ENCODE peak calls at places on chromosomes 6 and 20, in seven cellular contexts. F is mesendoderm, H is neuronal stem cell, G is H1, R is mesenchymal stem cell, K is IMR-90, Z is trophoblast cell. N is an unnamed sample.

GRCh38 chr20:19835533-19836222 is 77.6 kb downstream of the RIN2 start:
- DNase-seq in F (peak), H (no peak), G (no peak), R (no peak), K (no peak), Z (peak), N (no peak)

GRCh38 chr6:142881771-142882170 is 63.2 kb downstream of the HIVEP2 start:
- DNase-seq in F (peak), H (no peak), G (no peak), R (peak), K (peak), Z (peak), N (no peak)

GRCh38 chr20:16615199-16615598 is 42.0 kb upstream of the KIF16B start:
- DNase-seq in F (no peak), H (no peak), G (no peak), R (peak), K (peak), Z (no peak), N (no peak)

GRCh38 chr20:49594143-49594928 is 26.4 kb upstream of the PTGIS start:
- DNase-seq in F (no peak), H (no peak), G (no peak), R (no peak), K (peak), Z (peak), N (no peak)

GRCh38 chr6:116975600-116975999 is 98.6 kb downstream of the RFX6 start:
- DNase-seq in F (no peak), H (no peak), G (no peak), R (peak), K (peak), Z (no peak), N (no peak)

GRCh38 chr6:147322299-147323162 is 118.3 kb downstream of the STXBP5 start:
- DNase-seq in F (no peak), H (no peak), G (no peak), R (peak), K (peak), Z (peak), N (no peak)

GRCh38 chr6:10951675-10952282 is 64.9 kb downstream of the SYCP2L start:
- DNase-seq in F (peak), H (peak), G (no peak), R (peak), K (peak), Z (peak), N (no peak)

GRCh38 chr6:136532030-136532429 is 18.2 kb downstream of the MAP7 start:
- DNase-seq in F (no peak), H (no peak), G (no peak), R (no peak), K (no peak), Z (no peak), N (no peak)

GRCh38 chr6:84065718-84066290 is 32.2 kb downstream of the MRAP2 start:
- DNase-seq in F (no peak), H (no peak), G (no peak), R (no peak), K (peak), Z (peak), N (no peak)

GRCh38 chr6:70312165-70312564 is 9.3 kb upstream of the COL9A1 start:
- DNase-seq in F (peak), H (no peak), G (no peak), R (peak), K (peak), Z (peak), N (no peak)

DNA sequence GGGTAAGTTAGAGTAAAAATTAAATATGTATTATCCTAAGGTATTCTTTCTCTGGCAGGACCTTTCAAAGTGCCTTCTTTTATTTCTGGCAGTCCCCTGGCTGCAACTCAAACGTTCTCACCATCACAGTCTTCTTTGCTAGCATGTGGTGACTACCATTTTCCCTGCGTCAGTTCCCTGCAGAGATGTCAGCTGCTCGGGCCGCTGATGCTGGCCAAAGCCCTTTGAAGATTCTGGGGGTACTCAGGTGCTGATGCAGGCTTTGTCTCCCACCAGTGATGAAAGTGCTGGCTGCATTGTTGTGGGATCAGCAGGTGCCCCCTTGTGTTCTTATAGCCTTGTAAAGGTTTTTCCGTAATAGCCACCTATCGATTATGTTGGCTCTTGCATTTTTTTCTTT is 140.1 kb downstream of the BTBD3 start:
- DNase-seq in F (no peak), H (no peak), G (no peak), R (no peak), K (no peak), Z (no peak), N (peak)
- H2BK120ac ChIP-seq in F (no peak), H (no peak), G (no peak), R (no peak), K (no peak), Z (no peak), N (no peak)

DNA sequence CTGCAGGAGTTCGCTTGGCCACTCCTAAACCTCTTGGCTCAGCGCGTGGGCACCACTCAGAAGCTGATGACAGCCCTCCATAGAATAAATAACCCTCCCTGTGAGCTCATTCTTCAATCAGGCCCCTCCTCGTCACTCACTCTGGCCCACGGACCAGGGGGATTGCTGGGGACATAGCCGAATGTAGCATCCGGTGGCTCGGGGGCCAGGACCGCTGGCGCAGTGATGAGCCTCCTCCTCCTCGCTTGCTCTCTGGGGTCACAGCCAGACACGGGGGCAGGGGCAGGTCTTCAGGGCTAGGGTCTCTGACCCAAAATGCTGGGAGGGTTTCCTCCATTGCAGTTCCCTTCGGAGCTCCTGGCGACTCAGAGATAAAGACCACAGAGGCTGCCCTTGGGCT is 79.9 kb downstream of the TFAP2C start:
- DNase-seq in F (no peak), H (no peak), G (no peak), R (no peak), K (no peak), Z (no peak), N (no peak)
- H3K4ac ChIP-seq in F (no peak), H (no peak), G (no peak), R (no peak), K (no peak), Z (no peak), N (no peak)

GRCh38 chr20:57717797-57718196 is 8.0 kb upstream of the PMEPA1 start:
- DNase-seq in F (no peak), H (no peak), G (no peak), R (no peak), K (no peak), Z (peak), N (no peak)
- H3K4me2 ChIP-seq in F (no peak), H (no peak), G (no peak), R (no peak), K (peak), Z (no peak), N (no peak)

GRCh38 chr6:85385636-85386315 is 64.1 kb upstream of the NT5E start:
- DNase-seq in F (no peak), H (no peak), G (no peak), R (no peak), K (no peak), Z (no peak), N (no peak)
- H2BK120ac ChIP-seq in F (no peak), H (no peak), G (no peak), R (no peak), K (no peak), Z (no peak), N (no peak)

GRCh38 chr6:51675551-51676275 is 411.7 kb downstream of the PKHD1 start:
- DNase-seq in F (no peak), H (no peak), G (no peak), R (no peak), K (no peak), Z (no peak), N (no peak)
- H3K4ac ChIP-seq in F (no peak), H (no peak), G (no peak), R (no peak), K (no peak), Z (no peak), N (no peak)

GRCh38 chr6:96832780-96833179 is 4.5 kb downstream of the GPR63 start:
- DNase-seq in F (no peak), H (no peak), G (no peak), R (no peak), K (no peak), Z (no peak), N (no peak)

GRCh38 chr6:96823743-96824142 is 13.5 kb downstream of the GPR63 start:
- DNase-seq in F (no peak), H (no peak), G (no peak), R (no peak), K (peak), Z (no peak), N (no peak)

GRCh38 chr6:96821034-96821433 is 16.2 kb downstream of the GPR63 start:
- DNase-seq in F (no peak), H (no peak), G (no peak), R (no peak), K (no peak), Z (no peak), N (no peak)

GRCh38 chr6:96826865-96827264 is 10.4 kb downstream of the GPR63 start:
- DNase-seq in F (no peak), H (no peak), G (no peak), R (no peak), K (no peak), Z (no peak), N (no peak)
- H3K4me2 ChIP-seq in F (no peak), H (no peak), G (no peak), R (no peak), K (no peak), Z (no peak), N (no peak)

DNA sequence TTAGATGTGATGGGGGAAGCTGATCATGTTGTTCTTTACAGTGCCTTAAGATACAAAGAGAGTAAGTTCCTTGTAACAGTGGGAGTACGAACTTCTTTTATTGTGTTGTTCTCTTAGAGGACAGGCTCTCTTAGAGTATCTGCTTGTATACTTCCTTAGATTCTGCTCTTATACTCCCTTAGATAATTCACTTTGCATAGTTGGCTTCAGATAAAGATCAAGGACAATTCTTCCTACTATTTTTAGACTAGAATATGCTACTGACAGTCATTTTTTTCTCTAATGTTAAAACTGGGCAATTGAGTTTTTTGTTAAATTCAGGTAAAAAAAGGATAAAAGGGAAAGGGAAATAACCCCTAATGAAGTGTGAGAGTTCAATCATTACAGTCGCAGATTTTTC is 138.7 kb downstream of the MYB start:
- DNase-seq in F (no peak), H (no peak), G (no peak), R (no peak), K (no peak), Z (peak), N (no peak)
- H2BK120ac ChIP-seq in F (no peak), H (no peak), G (no peak), R (no peak), K (no peak), Z (no peak), N (no peak)

GRCh38 chr20:37423545-37423944 is 77.6 kb downstream of the SRC start:
- DNase-seq in F (no peak), H (no peak), G (no peak), R (no peak), K (no peak), Z (no peak), N (no peak)

GRCh38 chr20:37422791-37423286 is 76.9 kb downstream of the SRC start:
- DNase-seq in F (no peak), H (no peak), G (no peak), R (no peak), K (no peak), Z (no peak), N (no peak)

GRCh38 chr20:37425103-37425625 is 79.2 kb downstream of the SRC start:
- DNase-seq in F (no peak), H (no peak), G (no peak), R (no peak), K (no peak), Z (no peak), N (no peak)

GRCh38 chr20:37426106-37426505 is 80.2 kb downstream of the SRC start:
- DNase-seq in F (no peak), H (no peak), G (no peak), R (no peak), K (no peak), Z (no peak), N (no peak)

GRCh38 chr20:37424062-37424851 is 78.3 kb downstream of the SRC start:
- DNase-seq in F (no peak), H (no peak), G (no peak), R (no peak), K (no peak), Z (no peak), N (no peak)
- H3K4ac ChIP-seq in F (no peak), H (no peak), G (no peak), R (no peak), K (no peak), Z (no peak), N (no peak)

N was measured in H9.